ENCODE peak calls at places on chromosomes 11 and 22, in ten cellular contexts. N is HepG2, X is HCT116, F is endothelial cell of umbilical vein, O is H1, H is stomach, S is K562, T is suprapubic skin, D is GM12892, Y is GM12891. L is an unnamed sample.

GRCh38 chr11:83034673-83035014 is 37.1 kb downstream of the RAB30 start:
- DNase-seq in O (no peak), H (no peak), Y (no peak), N (no peak), D (no peak), S (no peak), T (no peak), X (no peak), F (no peak), L (no peak)

GRCh38 chr11:5380740-5381342 is 2.8 kb upstream of the OR51M1 start:
- DNase-seq in O (peak; percentile 31), N (peak; percentile 52), H (peak; percentile 54), Y (peak; percentile 17), D (no peak), X (peak; percentile 36), S (peak; percentile 70), F (peak; percentile 69), T (no peak), L (no peak)

GRCh38 chr11:100240051-100240450 is 447.0 kb upstream of the ARHGAP42 start:
- DNase-seq in T (no peak), S (no peak), X (no peak), Y (no peak), F (no peak), O (no peak), N (no peak), H (no peak), D (no peak), L (no peak)

GRCh38 chr11:12900496-12900895 is 108.6 kb upstream of the RASSF10 start:
- DNase-seq in X (no peak), O (no peak), H (no peak), T (no peak), S (peak; percentile 33), D (no peak), N (peak; percentile 40), Y (no peak), F (peak; percentile 50), L (no peak)

GRCh38 chr22:48520888-48521600 is 1306.6 kb downstream of the BRD1 start:
- DNase-seq in F (no peak), D (no peak), H (no peak), Y (no peak), X (no peak), N (no peak), T (no peak), O (no peak), S (no peak), L (no peak)

GRCh38 chr11:69013009-69013951 is at the start of gene MRGPRF:
- DNase-seq in T (peak; percentile 94), H (peak; percentile 67), Y (no peak), D (no peak), X (no peak), F (no peak), S (no peak), N (no peak), O (peak; percentile 34), L (peak; percentile 100)

GRCh38 chr11:124839051-124839971 is 25.9 kb upstream of the ROBO3 start:
- DNase-seq in D (no peak), T (no peak), O (no peak), S (peak; percentile 17), Y (no peak), H (no peak), X (no peak), F (no peak), N (no peak), L (no peak)

GRCh38 chr11:128933481-128934178 is 9.0 kb downstream of the TP53AIP1 start:
- DNase-seq in T (no peak), H (no peak), O (no peak), Y (no peak), N (no peak), F (no peak), D (no peak), X (no peak), S (no peak), L (no peak)

GRCh38 chr22:40720538-40721256 is 41.4 kb downstream of the MCHR1 start:
- DNase-seq in H (no peak), D (no peak), O (no peak), T (no peak), F (no peak), S (no peak), N (no peak), X (no peak), Y (no peak), L (no peak)

GRCh38 chr22:27692243-27692642 is 109.3 kb downstream of the MN1 start:
- DNase-seq in S (no peak), D (no peak), F (no peak), X (no peak), N (no peak), T (no peak), H (no peak), O (no peak), Y (no peak), L (no peak)

GRCh38 chr22:36775966-36776669 is at the start of gene IFT27:
- DNase-seq in X (peak; percentile 100), N (peak; percentile 82), O (peak; percentile 98), H (peak; percentile 99), F (peak; percentile 100), T (peak; percentile 99), S (peak; percentile 75), Y (peak; percentile 96), D (peak; percentile 97), L (peak; percentile 100)
- TF ChIP-seq POLR2AphosphoS5 in X (peak; percentile 55), N (no peak), O (no peak), H (peak; percentile 16), F (peak; percentile 30), T (no peak), S (no peak), Y (peak; percentile 22), D (peak; percentile 36), L (peak; percentile 86)

DNA sequence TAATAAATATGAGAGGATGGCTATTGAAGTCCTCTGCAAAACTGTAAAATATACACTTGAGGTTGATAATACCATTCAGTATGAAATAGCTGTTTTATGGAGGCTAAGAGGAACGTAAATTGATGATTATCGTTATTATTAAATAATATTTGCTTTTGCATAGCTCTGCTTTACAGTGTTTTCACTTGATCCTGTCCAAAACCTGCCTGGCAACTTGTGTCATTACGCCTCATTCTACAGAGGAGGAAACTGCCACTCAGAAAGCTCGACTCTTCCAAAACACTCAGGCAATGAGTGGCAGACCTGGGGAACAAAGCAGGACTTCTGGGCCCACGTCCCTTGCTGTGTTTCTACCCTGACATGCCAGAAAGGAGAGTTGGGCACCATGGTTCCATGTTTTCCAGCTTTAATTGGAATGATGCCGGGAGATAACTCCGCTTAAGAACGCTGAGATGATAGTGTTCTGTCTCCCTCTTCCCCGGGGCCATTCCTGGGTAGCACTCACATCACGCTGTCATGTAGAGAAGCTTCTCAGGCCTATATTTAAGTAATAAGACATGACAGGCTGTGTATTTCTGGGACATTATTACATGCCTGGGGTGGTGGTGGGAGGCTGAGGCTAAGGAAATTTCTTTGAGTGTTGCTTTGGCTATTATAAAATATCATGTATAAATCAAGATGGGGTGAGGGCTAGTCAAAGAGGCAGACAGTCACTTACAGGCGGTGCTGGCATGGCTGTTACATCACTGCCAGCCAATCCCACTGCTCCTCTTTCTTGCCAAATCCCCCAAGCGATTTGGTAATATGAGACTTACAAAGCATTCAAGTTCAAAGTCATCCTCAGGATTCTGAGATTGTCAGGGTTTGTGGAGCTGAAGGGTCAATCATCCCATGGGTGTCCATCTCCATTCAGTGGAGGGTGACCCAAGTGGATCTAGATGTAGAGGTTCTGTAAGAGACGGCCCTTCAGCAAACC is 501.7 kb downstream of the INSC start:
- DNase-seq in Y (no peak), O (no peak), F (no peak), X (no peak), T (no peak), H (no peak), S (no peak), N (no peak), D (no peak), L (no peak)
- TF ChIP-seq POLR2AphosphoS5 in Y (no peak), O (no peak), F (no peak), X (no peak), T (no peak), H (no peak), S (no peak), N (no peak), D (no peak), L (no peak)

GRCh38 chr11:44592125-44592643 is 26.7 kb downstream of the CD82 start:
- DNase-seq in D (no peak), F (no peak), O (no peak), Y (no peak), H (no peak), S (no peak), T (peak; percentile 81), X (no peak), N (no peak), L (peak; percentile 94)

GRCh38 chr11:44585421-44585820 is 20.0 kb downstream of the CD82 start:
- DNase-seq in X (no peak), F (no peak), D (no peak), S (no peak), Y (no peak), H (no peak), T (no peak), O (no peak), N (no peak), L (no peak)

GRCh38 chr11:44590769-44591168 is 25.3 kb downstream of the CD82 start:
- DNase-seq in S (no peak), D (no peak), Y (no peak), X (no peak), N (no peak), F (no peak), H (no peak), T (no peak), O (no peak), L (no peak)

GRCh38 chr11:44593194-44593593 is 27.7 kb downstream of the CD82 start:
- DNase-seq in X (no peak), N (no peak), T (no peak), O (no peak), D (no peak), H (no peak), Y (no peak), F (no peak), S (no peak), L (peak; percentile 73)

DNA sequence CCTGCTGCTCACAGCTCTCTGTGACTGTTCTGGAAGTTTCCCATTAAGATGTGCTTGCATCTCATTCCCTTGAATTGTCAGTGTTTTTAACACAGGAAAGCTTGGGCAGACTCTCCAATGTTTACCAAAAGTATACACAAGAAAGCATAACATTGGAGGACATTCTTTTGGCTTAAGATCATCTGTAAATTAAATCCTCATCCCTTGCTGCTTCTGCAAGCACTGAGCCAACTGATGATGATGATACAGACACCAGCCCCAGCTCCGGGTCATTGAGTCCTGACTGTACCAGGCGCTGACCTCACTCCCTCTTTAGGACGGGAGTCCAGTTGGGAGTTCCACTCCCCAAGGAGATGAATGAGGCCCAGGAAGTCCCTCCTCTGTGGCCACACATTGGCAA is 23.8 kb downstream of the CD82 start:
- DNase-seq in D (no peak), O (no peak), T (no peak), S (no peak), Y (no peak), H (no peak), X (no peak), F (no peak), N (no peak), L (peak; percentile 78)
- TF ChIP-seq POLR2AphosphoS5 in D (no peak), O (no peak), T (no peak), S (no peak), Y (no peak), H (no peak), X (no peak), F (no peak), N (no peak), L (peak; percentile 70)

DNA sequence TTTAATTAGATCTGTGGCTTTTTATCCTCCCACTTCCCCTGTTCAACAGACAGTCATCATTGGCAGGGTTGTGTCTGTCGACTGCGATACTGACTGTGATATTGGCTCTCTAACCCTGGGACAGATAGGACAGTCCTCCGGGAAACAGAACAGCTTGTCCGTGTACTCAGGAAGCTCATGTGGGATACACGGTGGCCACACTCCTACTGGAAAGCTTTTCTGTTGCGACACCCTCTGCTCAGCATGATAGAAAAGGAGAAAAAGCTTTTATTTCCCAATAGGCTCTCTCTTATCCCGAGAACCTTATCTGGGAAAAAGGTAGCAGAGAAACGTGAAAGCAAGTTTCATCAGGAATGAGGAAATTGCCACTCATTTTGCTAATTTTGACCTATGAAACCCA is 60.4 kb upstream of the HSPA8 start:
- DNase-seq in X (no peak), N (no peak), F (no peak), H (no peak), T (no peak), Y (no peak), D (no peak), S (no peak), O (no peak), L (peak; percentile 90)
- TF ChIP-seq POLR2AphosphoS5 in X (no peak), N (no peak), F (no peak), H (peak; percentile 50), T (peak; percentile 45), Y (no peak), D (no peak), S (no peak), O (no peak), L (peak; percentile 45)